ENCODE peak calls at places on chromosomes 3 and 15, in five cellular contexts. E is NB4; O is choroid plexus epithelial cell; U is anterior cingulate cortex; W is central memory CD8-positive, alpha-beta T cell. X is an unnamed sample.

GRCh38 chr15:37019479-37020433 is 80.6 kb downstream of the MEIS2 start:
- DNase-seq in E (no peak), O (peak), U (no peak), W (no peak), X (no peak)

GRCh38 chr3:76760336-76760735 is 279.6 kb upstream of the ROBO2 start:
- DNase-seq in E (no peak), O (no peak), U (no peak), W (no peak), X (no peak)

GRCh38 chr15:96255599-96255998 is 74.9 kb upstream of the NR2F2 start:
- DNase-seq in E (no peak), O (no peak), U (no peak), W (no peak), X (no peak)

GRCh38 chr15:31200735-31201151 is 99.2 kb upstream of the TRPM1 start:
- DNase-seq in E (peak), O (peak), U (peak), W (peak), X (no peak)

GRCh38 chr15:77784361-77785292 is 151.9 kb upstream of the LINGO1 start:
- DNase-seq in E (peak), O (peak), U (no peak), W (no peak), X (no peak)

GRCh38 chr15:57686657-57687056 is 19.9 kb upstream of the POLR2M start:
- DNase-seq in E (no peak), O (peak), U (no peak), W (no peak), X (no peak)

GRCh38 chr3:81326245-81326644 is 435.2 kb downstream of the GBE1 start:
- DNase-seq in E (no peak), O (no peak), U (no peak), W (no peak), X (no peak)

GRCh38 chr15:41984622-41985021 is 12.3 kb upstream of the EHD4 start:
- DNase-seq in E (no peak), O (no peak), U (no peak), W (no peak), X (no peak)

GRCh38 chr3:52433328-52434060 is 11.4 kb downstream of the SEMA3G start:
- DNase-seq in E (no peak), O (no peak), U (no peak), W (no peak), X (no peak)

GRCh38 chr3:131083190-131083863 is 56.6 kb downstream of the NEK11 start:
- DNase-seq in E (no peak), O (peak), U (peak), W (no peak), X (peak)

GRCh38 chr3:151156618-151157216 is 46.3 kb downstream of the GPR171 start:
- DNase-seq in E (peak), O (peak), U (no peak), W (no peak), X (no peak)

GRCh38 chr15:90594297-90594696 is 64.6 kb downstream of the CRTC3 start:
- DNase-seq in E (no peak), O (no peak), U (no peak), W (peak), X (peak)

GRCh38 chr15:54840999-54841398 is 355.7 kb downstream of the RSL24D1 start:
- DNase-seq in E (no peak), O (no peak), U (no peak), W (no peak), X (no peak)

GRCh38 chr3:99751649-99752048 is 66.0 kb upstream of the CMSS1 start:
- DNase-seq in E (no peak), O (peak), U (no peak), W (no peak), X (no peak)

GRCh38 chr3:167172377-167172776 is 207.7 kb downstream of the ZBBX start:
- DNase-seq in E (no peak), O (no peak), U (no peak), W (no peak), X (no peak)

GRCh38 chr3:161316006-161316689 is 55.2 kb downstream of the SPTSSB start:
- DNase-seq in E (no peak), O (peak), U (no peak), W (no peak), X (no peak)

GRCh38 chr3:127387556-127388153 is 99.8 kb upstream of the PRR20G start:
- DNase-seq in E (no peak), O (no peak), U (no peak), W (no peak), X (no peak)

GRCh38 chr3:165749817-165750216 is 87.4 kb downstream of the BCHE start:
- DNase-seq in E (no peak), O (no peak), U (no peak), W (no peak), X (no peak)